ENCODE peak calls at places on chromosome 6, in seven cellular contexts. W, M, D, K, A, S and V are unnamed samples.

GRCh38 chr6:164010446-164011071 is 596.0 kb downstream of the QKI start:
- DNase-seq in S (no peak), M (peak), W (peak), K (no peak), D (no peak), A (no peak), V (no peak)

GRCh38 chr6:131062245-131063027 is 609 bp downstream of the EPB41L2 start:
- DNase-seq in A (peak), M (no peak), S (peak), W (no peak), D (peak), K (peak), V (peak)

GRCh38 chr6:14066782-14067406 is 50.7 kb upstream of the CD83 start:
- DNase-seq in K (no peak), S (no peak), D (peak), A (no peak), W (peak), M (no peak), V (no peak)

GRCh38 chr6:136956590-136957573 is 34.8 kb downstream of the SLC35D3 start:
- DNase-seq in S (no peak), K (no peak), W (no peak), M (no peak), A (no peak), D (no peak), V (no peak)

GRCh38 chr6:56359201-56359899 is 112.0 kb upstream of the COL21A1 start:
- DNase-seq in D (peak), W (peak), A (peak), S (peak), K (peak), M (no peak), V (peak)

GRCh38 chr6:44133981-44134711 is 6.8 kb downstream of the TMEM63B start:
- DNase-seq in S (no peak), A (no peak), M (no peak), D (no peak), K (no peak), W (no peak), V (no peak)

GRCh38 chr6:64254558-64254957 is 619.0 kb downstream of the PHF3 start:
- DNase-seq in W (no peak), A (no peak), D (no peak), K (no peak), M (no peak), S (no peak), V (no peak)

GRCh38 chr6:146856296-146856695 is 257.5 kb downstream of the ADGB start:
- DNase-seq in S (no peak), M (no peak), K (no peak), A (no peak), W (no peak), D (no peak), V (peak)

GRCh38 chr6:116381000-116381399 is 10.3 kb downstream of the DSE start:
- DNase-seq in A (no peak), K (no peak), W (peak), D (no peak), M (no peak), S (no peak), V (no peak)

GRCh38 chr6:78749326-78749725 is 118.0 kb upstream of the IRAK1BP1 start:
- DNase-seq in A (no peak), W (peak), K (no peak), M (no peak), S (no peak), D (no peak), V (no peak)

GRCh38 chr6:110493253-110493800 is 16.9 kb upstream of the SLC22A16 start:
- DNase-seq in M (no peak), K (no peak), W (no peak), S (no peak), A (no peak), D (no peak), V (no peak)

GRCh38 chr6:88119769-88120168 is 46.4 kb downstream of the CNR1 start:
- DNase-seq in M (no peak), S (no peak), A (no peak), W (peak), K (no peak), D (no peak), V (no peak)

GRCh38 chr6:163958646-163959045 is 544.1 kb downstream of the QKI start:
- DNase-seq in D (no peak), S (no peak), M (no peak), W (peak), A (no peak), K (no peak), V (no peak)

GRCh38 chr6:112503210-112503609 is 156.1 kb downstream of the RFPL4B start:
- DNase-seq in K (no peak), W (no peak), S (no peak), D (no peak), A (no peak), M (no peak), V (no peak)

GRCh38 chr6:126540161-126540560 is 200.2 kb downstream of the CENPW start:
- DNase-seq in A (no peak), D (no peak), W (no peak), M (no peak), S (no peak), K (no peak), V (no peak)

GRCh38 chr6:150599199-150600002 is at the start of gene PLEKHG1:
- DNase-seq in A (peak), K (peak), S (peak), M (peak), W (peak), D (peak), V (peak)

GRCh38 chr6:163457637-163458561 is 43.4 kb downstream of the QKI start:
- DNase-seq in M (no peak), S (no peak), W (peak), K (no peak), A (no peak), D (peak), V (no peak)

GRCh38 chr6:118565317-118565960 is 17.3 kb downstream of the PLN start:
- DNase-seq in M (no peak), W (no peak), S (no peak), K (peak), D (no peak), A (no peak), V (peak)